ENCODE peak calls at places on chromosome 15, in nine cellular contexts. Q, Z, I, X, W, L, D, E and S are unnamed samples. For H3K9me3, the result is how much of the 10 kb centered on the place peaks cover.

GRCh38 chr15:31169558-31169957 is 68.0 kb upstream of the TRPM1 start:
- DNase-seq in Z (no peak), E (no peak), D (no peak), Q (no peak), L (no peak), W (no peak), I (no peak), X (no peak), S (no peak)

GRCh38 chr15:39429898-39430357 is 151.0 kb upstream of the THBS1 start:
- DNase-seq in Z (no peak), W (peak), D (no peak), E (no peak), X (no peak), Q (no peak), L (peak), I (no peak), S (no peak)

GRCh38 chr15:42427429-42428223 is 63.3 kb downstream of the ZNF106 start:
- DNase-seq in X (no peak), Z (no peak), W (no peak), L (peak), D (no peak), E (no peak), Q (no peak), I (no peak), S (no peak)

GRCh38 chr15:70528270-70528706 is 235.1 kb downstream of the UACA start:
- DNase-seq in Z (no peak), D (peak), I (no peak), Q (no peak), X (no peak), E (no peak), L (peak), W (peak), S (no peak)

GRCh38 chr15:61530769-61531168 is 301.7 kb upstream of the RORA start:
- DNase-seq in D (no peak), Z (no peak), E (peak), X (peak), Q (no peak), W (no peak), I (no peak), L (no peak), S (no peak)

GRCh38 chr15:83582386-83582785 is 71.5 kb upstream of the ADAMTSL3 start:
- DNase-seq in D (no peak), Q (no peak), W (no peak), E (no peak), X (no peak), I (no peak), Z (no peak), L (no peak), S (no peak)

GRCh38 chr15:68464451-68465090 is 32.6 kb upstream of the ITGA11 start:
- DNase-seq in W (peak), Q (no peak), E (peak), X (no peak), D (no peak), Z (no peak), I (no peak), L (peak), S (no peak)

GRCh38 chr15:33104276-33104675 is 90.2 kb downstream of the FMN1 start:
- DNase-seq in W (peak), L (peak), E (no peak), Q (no peak), I (no peak), Z (no peak), D (no peak), X (no peak), S (no peak)

GRCh38 chr15:30956216-30956803 is 35.1 kb downstream of the MTMR10 start:
- DNase-seq in D (no peak), Q (no peak), X (no peak), L (no peak), E (no peak), I (no peak), W (no peak), Z (no peak), S (no peak)

GRCh38 chr15:81410318-81410753 is 36.3 kb upstream of the TMC3 start:
- DNase-seq in W (peak), Z (peak), Q (peak), X (peak), E (peak), L (peak), D (no peak), I (peak), S (peak)

GRCh38 chr15:83873966-83874365 is 220.0 kb downstream of the ADAMTSL3 start:
- DNase-seq in I (no peak), Z (no peak), X (no peak), L (no peak), D (no peak), Q (no peak), E (no peak), W (no peak), S (no peak)

GRCh38 chr15:31279221-31280036 is 47.2 kb upstream of the KLF13 start:
- DNase-seq in E (no peak), I (peak), Z (peak), Q (no peak), L (no peak), X (no peak), W (no peak), D (no peak), S (peak)

GRCh38 chr15:77974098-77974414 is 103.5 kb downstream of the TBC1D2B start:
- DNase-seq in Q (no peak), I (peak), D (peak), Z (peak), E (peak), W (peak), L (peak), X (no peak), S (no peak)
- H3K9me3 ChIP-seq in Q (under half), I (under half), D (under half), Z (under half), E (under half), W (under half), L (under half), X (under half), S (under half)

DNA sequence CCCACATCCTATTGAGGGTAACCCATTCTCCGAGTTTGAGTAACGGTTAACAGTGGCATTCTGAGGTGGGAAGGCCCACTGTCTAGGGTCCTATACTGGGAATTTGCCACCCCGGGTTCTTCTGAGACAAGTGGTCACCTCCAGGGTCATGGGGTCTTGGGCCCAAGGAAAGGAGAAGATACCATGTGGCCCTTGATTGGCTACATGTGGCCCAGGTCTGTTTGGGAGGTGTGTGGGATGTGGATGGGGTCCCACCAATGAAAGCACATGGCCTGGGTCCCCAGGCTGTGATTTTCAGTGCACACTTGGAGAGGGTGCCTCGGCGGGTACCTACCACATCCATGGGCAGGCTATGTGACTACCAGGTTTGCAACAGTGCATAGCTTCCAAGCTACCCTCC is 214.4 kb downstream of the UBE3A start:
- DNase-seq in E (no peak), L (no peak), D (no peak), W (no peak), X (no peak), Q (no peak), Z (no peak), I (no peak), S (no peak)
- H3K9me3 ChIP-seq in E (under half), L (under half), D (half or more), W (under half), X (under half), Q (under half), Z (under half), I (under half), S (under half)

GRCh38 chr15:22229971-22230815 is 149.9 kb downstream of the OR4M2 start:
- DNase-seq in E (no peak), Z (no peak), I (no peak), L (no peak), X (no peak), Q (no peak), D (no peak), W (no peak), S (no peak)

GRCh38 chr15:22227411-22227810 is 147.1 kb downstream of the OR4M2 start:
- DNase-seq in X (no peak), Q (no peak), L (no peak), W (no peak), D (no peak), I (no peak), E (no peak), Z (no peak), S (no peak)

GRCh38 chr15:22226034-22226790 is 145.9 kb downstream of the OR4M2 start:
- DNase-seq in E (no peak), X (no peak), L (no peak), Q (no peak), W (no peak), D (no peak), Z (no peak), I (no peak), S (no peak)

GRCh38 chr15:22231603-22232002 is 151.3 kb downstream of the OR4M2 start:
- DNase-seq in Q (no peak), X (no peak), E (no peak), W (no peak), L (no peak), I (peak), Z (no peak), D (no peak), S (no peak)

GRCh38 chr15:22227961-22228762 is 147.8 kb downstream of the OR4M2 start:
- DNase-seq in Z (no peak), D (no peak), L (no peak), E (no peak), X (no peak), Q (no peak), W (no peak), I (no peak), S (no peak)
- H3K9me3 ChIP-seq in Z (under half), D (half or more), L (under half), E (under half), X (half or more), Q (under half), W (under half), I (under half), S (under half)

DNA sequence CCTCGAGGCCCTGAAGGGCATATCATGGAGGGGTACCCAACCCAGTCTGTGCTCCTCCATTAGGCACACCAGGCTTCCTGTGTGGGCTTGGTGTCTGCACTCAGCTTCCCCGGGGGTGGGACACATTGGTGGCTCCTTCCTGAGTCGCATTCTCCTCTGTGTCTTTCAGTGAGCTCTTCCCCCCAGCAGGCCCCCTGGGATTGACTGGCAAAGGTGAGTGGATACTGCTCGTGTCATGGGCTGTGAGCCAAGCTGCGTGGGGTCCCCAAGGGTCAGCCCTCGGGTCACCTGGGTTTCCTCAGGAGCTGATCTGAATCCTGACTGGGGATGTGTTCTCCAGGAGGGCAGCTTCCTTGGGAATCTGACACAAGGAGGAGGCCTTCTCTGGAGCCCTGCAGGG is 231.0 kb downstream of the SNRPN start:
- DNase-seq in Q (no peak), X (no peak), Z (peak), D (no peak), L (no peak), W (no peak), I (no peak), E (no peak), S (no peak)
- H3K9me3 ChIP-seq in Q (under half), X (under half), Z (under half), D (half or more), L (under half), W (under half), I (under half), E (under half), S (under half)

DNA sequence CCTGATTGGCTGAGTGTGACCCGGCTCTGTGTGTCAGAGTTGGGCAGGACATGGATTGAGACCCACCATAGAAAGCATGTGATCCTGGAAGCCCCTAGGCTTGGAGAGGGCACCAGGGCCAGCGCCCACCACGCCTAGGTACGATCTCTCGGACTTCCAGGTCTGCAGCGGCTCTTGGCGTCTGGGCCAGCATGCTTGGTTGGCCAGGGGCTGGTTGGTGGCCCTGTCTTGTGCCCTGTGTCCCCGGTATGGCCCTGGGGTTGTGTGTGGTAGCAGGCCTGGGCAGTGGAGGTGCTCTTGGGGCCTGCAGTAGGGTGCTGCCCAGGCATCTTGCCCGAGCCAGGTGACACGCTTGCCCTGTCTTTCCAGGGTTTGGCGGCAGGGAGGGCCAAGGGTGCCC is 210.6 kb downstream of the UBE3A start:
- DNase-seq in W (no peak), Q (no peak), X (no peak), E (no peak), L (no peak), I (no peak), D (no peak), Z (no peak), S (no peak)
- H3K9me3 ChIP-seq in W (under half), Q (under half), X (under half), E (under half), L (under half), I (under half), D (half or more), Z (under half), S (under half)

DNA sequence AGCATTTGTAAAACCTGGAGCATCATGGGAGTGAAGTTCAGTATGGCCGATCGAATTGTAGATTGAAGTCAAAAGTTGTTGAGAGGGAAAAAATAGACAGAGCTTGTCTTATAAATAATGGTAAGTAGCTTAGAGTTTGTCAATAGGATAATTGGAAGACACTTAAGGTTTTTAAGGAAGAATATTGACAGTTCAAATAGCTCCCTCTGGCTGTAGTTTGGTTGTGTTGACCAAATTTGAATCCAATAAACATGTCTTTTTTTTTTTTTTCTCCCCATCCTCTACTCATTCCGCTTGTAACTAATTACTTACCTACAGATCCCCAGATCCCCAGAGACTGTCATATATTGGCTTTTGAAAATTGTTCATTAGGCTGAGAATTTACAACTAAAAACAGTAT is 677.0 kb downstream of the AGBL1 start:
- DNase-seq in W (no peak), X (no peak), Q (no peak), Z (no peak), D (no peak), E (no peak), L (no peak), I (no peak), S (no peak)
- H3K9me3 ChIP-seq in W (under half), X (under half), Q (under half), Z (under half), D (under half), E (under half), L (under half), I (under half), S (under half)

GRCh38 chr15:20353966-20354883 is 187.4 kb downstream of the GOLGA6L6 start:
- DNase-seq in E (no peak), I (no peak), X (no peak), W (no peak), Z (peak), L (no peak), Q (no peak), D (peak), S (no peak)
- H3K9me3 ChIP-seq in E (under half), I (under half), X (half or more), W (under half), Z (under half), L (under half), Q (under half), D (half or more), S (under half)

GRCh38 chr15:94704946-94705345 is 473.6 kb downstream of the MCTP2 start:
- DNase-seq in X (no peak), D (no peak), Q (no peak), L (no peak), W (no peak), I (no peak), Z (no peak), E (no peak), S (no peak)

GRCh38 chr15:94701281-94701985 is 470.1 kb downstream of the MCTP2 start:
- DNase-seq in X (no peak), D (no peak), E (no peak), L (no peak), W (no peak), Z (no peak), I (no peak), Q (no peak), S (no peak)

GRCh38 chr15:94703591-94703990 is 472.2 kb downstream of the MCTP2 start:
- DNase-seq in X (no peak), E (no peak), I (no peak), D (no peak), Q (no peak), L (no peak), Z (no peak), W (no peak), S (no peak)

GRCh38 chr15:94709319-94709718 is 478.0 kb downstream of the MCTP2 start:
- DNase-seq in Q (no peak), X (no peak), W (no peak), I (no peak), Z (no peak), E (no peak), D (no peak), L (no peak), S (no peak)

DNA sequence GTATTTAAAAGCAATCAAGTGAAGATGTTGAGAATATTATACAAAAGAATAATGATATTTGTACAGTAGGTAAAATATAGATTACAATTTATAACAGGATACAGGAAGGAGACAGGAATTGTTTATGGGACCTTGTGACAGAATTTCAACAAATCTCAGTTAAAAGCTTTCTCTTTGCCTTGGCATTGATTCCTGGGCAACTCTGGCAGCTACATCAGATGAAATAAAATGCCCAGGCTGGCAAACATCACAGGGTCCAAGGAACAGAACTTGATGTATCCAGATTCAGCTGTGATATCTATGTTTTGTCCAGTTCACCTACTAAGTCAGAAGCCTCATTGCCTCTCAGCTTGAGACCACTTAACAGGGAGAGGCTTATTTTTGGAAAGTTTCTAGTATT is 473.1 kb downstream of the MCTP2 start:
- DNase-seq in Q (no peak), X (no peak), I (no peak), E (no peak), L (no peak), D (no peak), W (no peak), Z (no peak), S (no peak)
- H3K9me3 ChIP-seq in Q (under half), X (under half), I (under half), E (under half), L (under half), D (under half), W (under half), Z (under half), S (under half)

DNA sequence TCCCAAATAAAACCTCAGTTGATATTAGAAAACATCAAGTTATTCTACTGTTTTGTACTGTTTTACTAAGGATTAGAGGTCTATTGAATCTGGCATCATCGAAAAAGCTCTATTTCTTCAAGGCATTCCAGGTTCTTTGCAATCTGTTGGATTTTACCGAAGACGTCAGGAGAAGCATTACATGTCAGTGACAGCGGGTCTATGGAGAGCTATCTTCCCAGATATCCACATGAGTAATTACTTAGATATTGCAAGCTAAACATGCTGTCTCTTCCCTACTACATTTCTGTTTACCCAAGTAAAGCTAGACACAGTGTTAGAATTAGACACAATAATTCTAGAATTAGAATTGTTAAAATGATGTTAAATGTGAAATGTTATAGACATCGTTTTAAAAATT is 10.8 kb upstream of the GOLGA6L2 start:
- DNase-seq in X (no peak), D (no peak), E (no peak), Z (no peak), L (no peak), W (no peak), Q (no peak), I (no peak), S (no peak)
- H3K9me3 ChIP-seq in X (under half), D (under half), E (under half), Z (under half), L (under half), W (under half), Q (under half), I (under half), S (under half)

GRCh38 chr15:40471105-40471777 is 457 bp downstream of the CHST14 start:
- DNase-seq in E (peak), W (peak), Z (peak), Q (peak), D (peak), I (peak), X (peak), L (peak), S (peak)

GRCh38 chr15:40470423-40471104 is at the start of gene CHST14:
- DNase-seq in Z (peak), Q (peak), L (peak), X (peak), I (peak), D (peak), W (peak), E (peak), S (peak)

GRCh38 chr15:40471778-40472130 is 970 bp downstream of the CHST14 start:
- DNase-seq in Z (no peak), E (no peak), D (no peak), W (no peak), Q (no peak), I (no peak), X (peak), L (peak), S (peak)

GRCh38 chr15:40468850-40469249 is 1.9 kb upstream of the CHST14 start:
- DNase-seq in Z (no peak), E (no peak), X (no peak), L (no peak), Q (no peak), D (no peak), I (no peak), W (no peak), S (no peak)

DNA sequence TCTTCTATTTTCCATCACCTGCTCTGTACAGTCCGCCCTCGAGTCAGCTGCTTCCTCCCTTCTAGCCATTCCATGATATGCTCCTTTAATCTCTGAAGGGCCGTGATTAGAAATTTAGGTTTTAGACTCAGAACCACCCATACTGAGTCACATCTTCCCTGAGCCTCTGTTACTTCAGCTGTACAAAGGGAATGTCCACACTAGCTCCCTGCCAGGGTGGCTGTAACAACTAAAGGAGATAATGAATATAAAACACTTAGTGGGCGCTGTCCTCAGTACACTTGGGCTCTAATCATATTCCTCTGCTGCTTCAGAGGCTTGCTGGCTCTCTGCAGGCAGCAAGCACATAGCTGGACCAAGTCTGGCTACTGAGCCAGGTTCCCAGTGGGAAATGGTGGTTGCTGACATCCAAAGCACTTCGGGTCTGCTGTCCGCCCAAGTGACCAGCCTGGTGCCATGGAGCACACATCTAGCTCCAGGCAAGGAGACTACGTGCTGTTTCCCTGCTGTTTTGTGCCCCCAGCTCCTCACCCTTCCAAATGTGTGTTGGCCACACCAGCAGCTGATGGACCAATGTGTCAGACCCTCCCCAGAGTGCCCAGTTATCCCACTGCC is 901 bp upstream of the CHST14 start:
- DNase-seq in Z (no peak), W (peak), I (no peak), Q (no peak), E (no peak), X (no peak), D (no peak), L (peak), S (no peak)
- H3K9me3 ChIP-seq in Z (under half), W (under half), I (under half), Q (under half), E (under half), X (under half), D (under half), L (under half), S (under half)